ENCODE peak calls at places on chromosome 20, in ten cellular contexts. One of them, this sample, is unnamed.
A peak's percentile ranks its signal among the peaks of the same experiment; 100 is the strongest.

GRCh38 chr20:52426856-52427255 is 235.3 kb upstream of the ZFP64 start:
- DNase-seq in EL: no peak
- DNase-seq in activated CD4-positive, alpha-beta T cell treated with anti-CD3 and anti-CD28 coated beads, Interleukin-2, amount 10 ng/mL, durations not matched to agents 7 days and 5 days: no peak
- DNase-seq in CD8-positive, alpha-beta T cell: no peak
- DNase-seq in stimulated activated CD4-positive, alpha-beta T cell treated with anti-CD3 and anti-CD28 coated beads, Interleukin-1b, Interleukin-23, amount 100 ng/mL, for 1 hour: no peak
- DNase-seq in AG09309: no peak
- DNase-seq in HTR-8/SVneo: no peak
- DNase-seq in mesenteric fat pad: no peak
- DNase-seq in amniotic stem cell: no peak
- DNase-seq in hepatocyte: no peak
- DNase-seq in this sample: peak; percentile 66

GRCh38 chr20:62876441-62876825 is 14.8 kb upstream of the TCFL5 start:
- DNase-seq in activated CD4-positive, alpha-beta T cell treated with anti-CD3 and anti-CD28 coated beads, Interleukin-2, amount 10 ng/mL, durations not matched to agents 7 days and 5 days: no peak
- DNase-seq in amniotic stem cell: no peak
- DNase-seq in CD8-positive, alpha-beta T cell: no peak
- DNase-seq in stimulated activated CD4-positive, alpha-beta T cell treated with anti-CD3 and anti-CD28 coated beads, Interleukin-1b, Interleukin-23, amount 100 ng/mL, for 1 hour: no peak
- DNase-seq in EL: no peak
- DNase-seq in HTR-8/SVneo: no peak
- DNase-seq in mesenteric fat pad: no peak
- DNase-seq in hepatocyte: no peak
- DNase-seq in AG09309: no peak
- DNase-seq in this sample: no peak

GRCh38 chr20:1671891-1672669 is 14.5 kb upstream of the SIRPG start:
- DNase-seq in AG09309: no peak
- DNase-seq in HTR-8/SVneo: no peak
- DNase-seq in hepatocyte: no peak
- DNase-seq in amniotic stem cell: no peak
- DNase-seq in activated CD4-positive, alpha-beta T cell treated with anti-CD3 and anti-CD28 coated beads, Interleukin-2, amount 10 ng/mL, durations not matched to agents 7 days and 5 days: no peak
- DNase-seq in EL: no peak
- DNase-seq in mesenteric fat pad: no peak
- DNase-seq in CD8-positive, alpha-beta T cell: no peak
- DNase-seq in stimulated activated CD4-positive, alpha-beta T cell treated with anti-CD3 and anti-CD28 coated beads, Interleukin-1b, Interleukin-23, amount 100 ng/mL, for 1 hour: no peak
- DNase-seq in this sample: no peak

GRCh38 chr20:9903048-9903651 is 64.3 kb upstream of the PAK5 start:
- DNase-seq in mesenteric fat pad: no peak
- DNase-seq in CD8-positive, alpha-beta T cell: no peak
- DNase-seq in activated CD4-positive, alpha-beta T cell treated with anti-CD3 and anti-CD28 coated beads, Interleukin-2, amount 10 ng/mL, durations not matched to agents 7 days and 5 days: no peak
- DNase-seq in AG09309: no peak
- DNase-seq in stimulated activated CD4-positive, alpha-beta T cell treated with anti-CD3 and anti-CD28 coated beads, Interleukin-1b, Interleukin-23, amount 100 ng/mL, for 1 hour: no peak
- DNase-seq in HTR-8/SVneo: no peak
- DNase-seq in EL: no peak
- DNase-seq in amniotic stem cell: no peak
- DNase-seq in hepatocyte: peak; percentile 16
- DNase-seq in this sample: no peak

GRCh38 chr20:45842169-45842812 is 8.7 kb downstream of the SNX21 start:
- DNase-seq in HTR-8/SVneo: no peak
- DNase-seq in mesenteric fat pad: no peak
- DNase-seq in activated CD4-positive, alpha-beta T cell treated with anti-CD3 and anti-CD28 coated beads, Interleukin-2, amount 10 ng/mL, durations not matched to agents 7 days and 5 days: no peak
- DNase-seq in CD8-positive, alpha-beta T cell: no peak
- DNase-seq in EL: peak; percentile 30
- DNase-seq in hepatocyte: no peak
- DNase-seq in stimulated activated CD4-positive, alpha-beta T cell treated with anti-CD3 and anti-CD28 coated beads, Interleukin-1b, Interleukin-23, amount 100 ng/mL, for 1 hour: no peak
- DNase-seq in AG09309: peak; percentile 55
- DNase-seq in amniotic stem cell: no peak
- DNase-seq in this sample: no peak

GRCh38 chr20:32152421-32153155 is 43.1 kb downstream of the TM9SF4 start:
- DNase-seq in AG09309: no peak
- DNase-seq in amniotic stem cell: no peak
- DNase-seq in HTR-8/SVneo: no peak
- DNase-seq in stimulated activated CD4-positive, alpha-beta T cell treated with anti-CD3 and anti-CD28 coated beads, Interleukin-1b, Interleukin-23, amount 100 ng/mL, for 1 hour: no peak
- DNase-seq in EL: no peak
- DNase-seq in hepatocyte: peak; percentile 60
- DNase-seq in CD8-positive, alpha-beta T cell: no peak
- DNase-seq in activated CD4-positive, alpha-beta T cell treated with anti-CD3 and anti-CD28 coated beads, Interleukin-2, amount 10 ng/mL, durations not matched to agents 7 days and 5 days: no peak
- DNase-seq in mesenteric fat pad: peak; percentile 55
- DNase-seq in this sample: no peak

GRCh38 chr20:5402903-5403531 is 86.3 kb upstream of the PROKR2 start:
- DNase-seq in CD8-positive, alpha-beta T cell: no peak
- DNase-seq in stimulated activated CD4-positive, alpha-beta T cell treated with anti-CD3 and anti-CD28 coated beads, Interleukin-1b, Interleukin-23, amount 100 ng/mL, for 1 hour: no peak
- DNase-seq in hepatocyte: peak; percentile 35
- DNase-seq in amniotic stem cell: no peak
- DNase-seq in HTR-8/SVneo: no peak
- DNase-seq in activated CD4-positive, alpha-beta T cell treated with anti-CD3 and anti-CD28 coated beads, Interleukin-2, amount 10 ng/mL, durations not matched to agents 7 days and 5 days: peak; percentile 19
- DNase-seq in mesenteric fat pad: no peak
- DNase-seq in EL: peak; percentile 38
- DNase-seq in AG09309: no peak
- DNase-seq in this sample: no peak

GRCh38 chr20:38260378-38261053 is at the start of gene KIAA1755:
- DNase-seq in amniotic stem cell: no peak
- DNase-seq in CD8-positive, alpha-beta T cell: no peak
- DNase-seq in stimulated activated CD4-positive, alpha-beta T cell treated with anti-CD3 and anti-CD28 coated beads, Interleukin-1b, Interleukin-23, amount 100 ng/mL, for 1 hour: no peak
- DNase-seq in HTR-8/SVneo: no peak
- DNase-seq in hepatocyte: peak; percentile 38
- DNase-seq in AG09309: no peak
- DNase-seq in activated CD4-positive, alpha-beta T cell treated with anti-CD3 and anti-CD28 coated beads, Interleukin-2, amount 10 ng/mL, durations not matched to agents 7 days and 5 days: no peak
- DNase-seq in EL: no peak
- DNase-seq in mesenteric fat pad: peak; percentile 86
- DNase-seq in this sample: no peak

GRCh38 chr20:17590245-17590644 is 20.4 kb downstream of the DSTN start:
- DNase-seq in stimulated activated CD4-positive, alpha-beta T cell treated with anti-CD3 and anti-CD28 coated beads, Interleukin-1b, Interleukin-23, amount 100 ng/mL, for 1 hour: no peak
- DNase-seq in CD8-positive, alpha-beta T cell: no peak
- DNase-seq in EL: no peak
- DNase-seq in activated CD4-positive, alpha-beta T cell treated with anti-CD3 and anti-CD28 coated beads, Interleukin-2, amount 10 ng/mL, durations not matched to agents 7 days and 5 days: no peak
- DNase-seq in AG09309: no peak
- DNase-seq in hepatocyte: no peak
- DNase-seq in HTR-8/SVneo: no peak
- DNase-seq in amniotic stem cell: no peak
- DNase-seq in mesenteric fat pad: no peak
- DNase-seq in this sample: no peak

GRCh38 chr20:31833130-31833930 is 12.1 kb downstream of the FOXS1 start:
- DNase-seq in activated CD4-positive, alpha-beta T cell treated with anti-CD3 and anti-CD28 coated beads, Interleukin-2, amount 10 ng/mL, durations not matched to agents 7 days and 5 days: peak; percentile 63
- DNase-seq in mesenteric fat pad: no peak
- DNase-seq in EL: peak; percentile 54
- DNase-seq in HTR-8/SVneo: peak; percentile 73
- DNase-seq in amniotic stem cell: no peak
- DNase-seq in stimulated activated CD4-positive, alpha-beta T cell treated with anti-CD3 and anti-CD28 coated beads, Interleukin-1b, Interleukin-23, amount 100 ng/mL, for 1 hour: peak; percentile 46
- DNase-seq in hepatocyte: peak; percentile 79
- DNase-seq in CD8-positive, alpha-beta T cell: peak; percentile 65
- DNase-seq in AG09309: no peak
- DNase-seq in this sample: no peak

GRCh38 chr20:45329497-45330319 is 18.5 kb downstream of the SDC4 start:
- DNase-seq in stimulated activated CD4-positive, alpha-beta T cell treated with anti-CD3 and anti-CD28 coated beads, Interleukin-1b, Interleukin-23, amount 100 ng/mL, for 1 hour: no peak
- DNase-seq in mesenteric fat pad: no peak
- DNase-seq in HTR-8/SVneo: no peak
- DNase-seq in hepatocyte: no peak
- DNase-seq in amniotic stem cell: no peak
- DNase-seq in AG09309: no peak
- DNase-seq in CD8-positive, alpha-beta T cell: no peak
- DNase-seq in EL: no peak
- DNase-seq in activated CD4-positive, alpha-beta T cell treated with anti-CD3 and anti-CD28 coated beads, Interleukin-2, amount 10 ng/mL, durations not matched to agents 7 days and 5 days: no peak
- DNase-seq in this sample: no peak

This sample was measured in DMS153.